ENCODE peak calls at places on chromosome X, in seven cellular contexts. E is T-helper 1 cell; Z is posterior cingulate gyrus; X is cardiac fibroblast; T is aorta; R is activated CD4-positive, CD25-positive, alpha-beta regulatory T cell treated with anti-CD3 and anti-CD28 coated beads, Interleukin-2, amount 50 U/mL, for 16 hours; J is T-helper 17 cell. U is an unnamed sample.

GRCh38 chrX:26783512-26784225 is 567.7 kb downstream of the MAGEB5 start:
- DNase-seq in J (no peak), T (no peak), R (no peak), E (no peak), X (peak; percentile 42), Z (no peak), U (peak; percentile 38)

GRCh38 chrX:129193357-129193756 is 329.9 kb downstream of the SMARCA1 start:
- DNase-seq in T (no peak), Z (no peak), X (no peak), R (no peak), E (no peak), J (no peak), U (no peak)

GRCh38 chrX:19046343-19047215 is 62.7 kb upstream of the PHKA2 start:
- DNase-seq in E (no peak), Z (no peak), T (no peak), J (no peak), R (no peak), X (no peak), U (no peak)

GRCh38 chrX:139025822-139026221 is 314.3 kb upstream of the FGF13 start:
- DNase-seq in E (no peak), Z (no peak), T (no peak), R (no peak), J (no peak), X (no peak), U (peak; percentile 10)

GRCh38 chrX:154991039-154991438 is 31.5 kb downstream of the F8 start:
- DNase-seq in E (no peak), R (no peak), J (no peak), T (no peak), Z (no peak), X (no peak), U (no peak)

GRCh38 chrX:27619975-27620374 is 29.8 kb downstream of the DCAF8L2 start:
- DNase-seq in E (no peak), J (no peak), R (no peak), Z (no peak), X (peak; percentile 45), T (no peak), U (no peak)

GRCh38 chrX:108165349-108166111 is 74.0 kb downstream of the ATG4A start:
- DNase-seq in R (no peak), J (no peak), E (no peak), T (no peak), Z (no peak), X (peak; percentile 70), U (peak; percentile 52)

GRCh38 chrX:37472836-37473235 is 98.6 kb upstream of the LANCL3 start:
- DNase-seq in T (no peak), X (no peak), J (no peak), E (no peak), Z (no peak), R (no peak), U (no peak)

GRCh38 chrX:74449322-74449936 is 28.1 kb downstream of the SLC16A2 start:
- DNase-seq in X (no peak), J (peak; percentile 34), R (no peak), T (no peak), E (no peak), Z (no peak), U (peak; percentile 24)

GRCh38 chrX:28576117-28576516 is 11.1 kb upstream of the IL1RAPL1 start:
- DNase-seq in J (no peak), Z (no peak), T (no peak), R (no peak), X (no peak), E (no peak), U (no peak)

GRCh38 chrX:31449975-31450374 is 378.1 kb upstream of the FTHL17 start:
- DNase-seq in R (no peak), X (peak; percentile 14), T (no peak), Z (no peak), E (no peak), J (no peak), U (peak; percentile 35)

GRCh38 chrX:151004085-151004484 is 20.9 kb downstream of the HMGB3 start:
- DNase-seq in Z (no peak), T (no peak), J (no peak), R (no peak), X (no peak), E (no peak), U (peak; percentile 17)

GRCh38 chrX:153948847-153949819 is 4.7 kb upstream of the RENBP start:
- DNase-seq in R (no peak), J (no peak), E (no peak), X (no peak), T (no peak), Z (no peak), U (no peak)

GRCh38 chrX:141467442-141467841 is 117.1 kb downstream of the SPANXA1 start:
- DNase-seq in E (no peak), X (no peak), Z (no peak), R (no peak), J (no peak), T (no peak), U (no peak)

GRCh38 chrX:130114141-130114561 is 3.9 kb upstream of the ELF4 start:
- DNase-seq in X (no peak), J (no peak), T (peak; percentile 47), E (no peak), Z (no peak), R (no peak), U (no peak)

GRCh38 chrX:53441531-53442321 is 7.6 kb upstream of the HSD17B10 start:
- DNase-seq in X (peak; percentile 76), R (peak; percentile 47), Z (peak; percentile 57), T (peak; percentile 91), J (peak; percentile 50), E (peak; percentile 60), U (peak; percentile 68)

GRCh38 chrX:134568617-134569016 is 89.7 kb downstream of the PLAC1 start:
- DNase-seq in J (no peak), X (no peak), E (no peak), T (no peak), Z (no peak), R (no peak), U (no peak)

GRCh38 chrX:132965461-132965860 is 7.0 kb upstream of the HS6ST2 start:
- DNase-seq in Z (no peak), J (no peak), X (no peak), T (no peak), E (no peak), R (no peak), U (no peak)

GRCh38 chrX:1322393-1322792 is 14.2 kb upstream of the IL3RA start:
- DNase-seq in Z (no peak), E (no peak), R (no peak), X (no peak), T (no peak), J (no peak), U (no peak)

GRCh38 chrX:2502120-2502667 is 1.4 kb upstream of the DHRSX start:
- DNase-seq in T (peak; percentile 34), E (no peak), J (no peak), R (no peak), X (no peak), Z (no peak), U (no peak)

GRCh38 chrX:46792826-46793195 is 33.9 kb upstream of the SLC9A7 start:
- DNase-seq in Z (no peak), J (no peak), X (no peak), R (no peak), T (no peak), E (no peak), U (no peak)

GRCh38 chrX:53039239-53039638 is 9.3 kb upstream of the GPR173 start:
- DNase-seq in T (no peak), J (no peak), X (no peak), R (no peak), Z (no peak), E (no peak), U (no peak)

GRCh38 chrX:54178100-54178940 is 4.7 kb downstream of the FAM120C start:
- DNase-seq in X (peak; percentile 80), Z (no peak), E (no peak), J (no peak), T (no peak), R (no peak), U (no peak)

GRCh38 chrX:53001958-53002357 is 43.6 kb upstream of the FAM156A start:
- DNase-seq in J (no peak), X (no peak), R (no peak), E (no peak), Z (no peak), T (no peak), U (no peak)

GRCh38 chrX:43750248-43750676 is 94.2 kb downstream of the MAOA start:
- DNase-seq in E (no peak), J (peak; percentile 14), T (no peak), Z (peak; percentile 8), X (peak; percentile 70), R (peak; percentile 16), U (peak; percentile 59)

U was measured in myocyte.